ENCODE peak calls at places on chromosomes 11 and 22, in four cellular contexts. K is heart right ventricle, J is GM06990, P is GM23338. F is an unnamed sample.

GRCh38 chr11:76721755-76722677 is 51.5 kb upstream of the LRRC32 start:
- DNase-seq in K (peak), J (peak), P (peak), F (peak)

GRCh38 chr11:126034880-126035279 is 27.8 kb downstream of the CDON start:
- DNase-seq in K (no peak), J (no peak), P (no peak), F (no peak)

GRCh38 chr11:75143420-75143731 is 7.5 kb upstream of the SLCO2B1 start:
- DNase-seq in K (no peak), J (no peak), P (no peak), F (no peak)

GRCh38 chr22:26550498-26551033 is 38.3 kb upstream of the TFIP11 start:
- DNase-seq in K (peak), J (no peak), P (peak), F (no peak)

GRCh38 chr11:8329961-8330361 is 66.3 kb upstream of the LMO1 start:
- DNase-seq in K (no peak), J (no peak), P (peak), F (peak)

GRCh38 chr22:39360674-39361413 is 11.1 kb downstream of the SYNGR1 start:
- DNase-seq in K (no peak), J (no peak), P (peak), F (no peak)

GRCh38 chr11:14359573-14360031 is 619 bp upstream of the RRAS2 start:
- DNase-seq in K (no peak), J (no peak), P (no peak), F (no peak)

GRCh38 chr11:3119141-3119821 is 45.8 kb downstream of the OSBPL5 start:
- DNase-seq in K (no peak), J (no peak), P (no peak), F (no peak)

DNA sequence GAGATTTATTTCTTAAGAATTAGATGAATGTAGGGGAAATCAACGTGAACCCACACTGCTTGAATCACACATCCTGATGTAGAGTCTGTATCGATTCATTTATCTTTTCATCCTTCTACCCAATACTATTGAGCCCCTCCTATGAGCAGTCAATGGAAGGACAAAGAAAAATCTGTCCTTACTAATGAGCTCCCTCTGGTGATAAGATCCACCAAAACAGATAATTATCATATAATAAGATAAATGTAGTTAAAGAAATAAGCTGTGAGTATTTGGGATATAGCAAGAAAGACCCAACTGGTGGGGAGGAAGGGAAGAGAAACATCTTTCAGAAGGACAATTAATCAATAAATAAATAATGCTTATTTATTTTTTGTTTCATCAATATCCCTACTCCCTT is 385.1 kb upstream of the CCDC90B start:
- DNase-seq in K (no peak), J (no peak), P (no peak), F (no peak)
- TF ChIP-seq CTCF in K (no peak), J (no peak), P (peak), F (no peak)

GRCh38 chr11:10750838-10751580 is at the start of gene CTR9:
- DNase-seq in K (peak), J (peak), P (peak), F (peak)
- TF ChIP-seq CTCF in K (no peak), J (peak), P (no peak), F (no peak)

GRCh38 chr22:36809351-36809750 is 7.5 kb downstream of the PVALB start:
- DNase-seq in K (no peak), J (no peak), P (no peak), F (no peak)

GRCh38 chr22:36811094-36811797 is 5.6 kb downstream of the PVALB start:
- DNase-seq in K (no peak), J (no peak), P (no peak), F (no peak)

GRCh38 chr22:36806824-36807223 is 10.0 kb downstream of the PVALB start:
- DNase-seq in K (no peak), J (no peak), P (no peak), F (no peak)

GRCh38 chr22:36807627-36808026 is 9.2 kb downstream of the PVALB start:
- DNase-seq in K (no peak), J (no peak), P (peak), F (no peak)

DNA sequence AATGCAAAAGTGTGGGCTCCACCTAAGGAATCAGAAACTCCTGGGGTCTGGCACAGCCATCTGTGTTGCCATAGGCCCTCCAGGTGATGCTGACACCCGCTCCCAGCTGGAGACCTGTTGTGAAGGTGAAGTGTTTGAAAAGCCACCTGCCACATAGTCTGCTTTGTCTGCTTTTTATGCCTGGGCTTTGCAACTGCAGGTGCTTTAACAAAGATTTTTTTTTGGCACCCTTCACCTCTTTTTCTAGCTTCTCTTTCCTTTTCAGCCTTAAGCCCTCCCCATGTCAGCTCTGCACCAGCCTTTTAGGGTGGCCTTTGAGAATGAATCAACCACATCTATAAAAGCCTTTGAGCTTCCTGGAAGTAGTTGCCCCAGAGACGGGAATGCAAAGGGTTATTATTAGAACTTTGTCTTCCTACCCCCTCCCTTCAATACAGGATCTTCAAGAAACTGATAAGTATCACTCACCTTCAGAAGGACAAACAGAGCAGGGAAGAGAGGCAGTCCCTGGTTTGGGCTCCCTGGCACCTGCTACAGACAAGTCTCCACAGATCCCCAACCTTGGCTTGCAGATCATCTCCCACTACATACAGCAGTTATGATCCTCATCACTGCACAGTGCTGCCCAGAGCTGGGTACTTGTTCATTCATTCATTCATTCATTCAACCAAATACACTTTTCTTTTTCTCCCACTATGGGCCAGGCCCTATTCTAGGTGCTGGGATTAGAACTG is 8.1 kb downstream of the PVALB start:
- DNase-seq in K (no peak), J (no peak), P (no peak), F (no peak)
- TF ChIP-seq CTCF in K (no peak), J (no peak), P (no peak), F (no peak)

DNA sequence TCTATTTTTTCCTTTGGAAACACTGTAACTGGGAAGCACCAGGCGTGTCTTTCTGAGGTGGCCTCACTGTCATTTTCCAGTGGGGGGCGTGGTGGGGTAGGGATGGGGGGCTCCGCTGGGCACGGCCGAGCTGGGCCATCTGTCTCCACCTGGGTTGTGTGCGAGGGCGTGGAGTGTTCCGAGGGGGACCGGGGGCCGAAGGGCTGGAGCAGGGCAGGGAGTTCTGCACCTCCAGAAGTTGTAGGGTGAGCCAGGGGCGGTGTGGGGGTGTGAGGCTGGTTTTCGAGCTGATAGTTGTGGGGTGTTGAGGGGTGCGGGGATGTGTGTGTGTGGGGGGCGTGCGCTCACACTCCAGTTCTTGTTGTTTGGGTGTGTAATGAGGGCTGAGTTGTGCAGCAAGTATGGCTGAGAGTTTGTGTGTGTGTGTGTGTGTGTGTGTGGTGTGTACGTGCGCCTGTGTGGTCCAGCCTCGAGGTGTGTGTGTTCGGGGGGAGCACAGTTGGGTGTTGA is 10.8 kb downstream of the YPEL4 start:
- DNase-seq in K (no peak), J (no peak), P (no peak), F (peak)
- TF ChIP-seq CTCF in K (no peak), J (no peak), P (peak), F (no peak)

GRCh38 chr11:45872513-45873356 is 12.7 kb upstream of the MAPK8IP1 start:
- DNase-seq in K (no peak), J (no peak), P (peak), F (peak)
- TF ChIP-seq CTCF in K (peak), J (peak), P (peak), F (peak)

DNA sequence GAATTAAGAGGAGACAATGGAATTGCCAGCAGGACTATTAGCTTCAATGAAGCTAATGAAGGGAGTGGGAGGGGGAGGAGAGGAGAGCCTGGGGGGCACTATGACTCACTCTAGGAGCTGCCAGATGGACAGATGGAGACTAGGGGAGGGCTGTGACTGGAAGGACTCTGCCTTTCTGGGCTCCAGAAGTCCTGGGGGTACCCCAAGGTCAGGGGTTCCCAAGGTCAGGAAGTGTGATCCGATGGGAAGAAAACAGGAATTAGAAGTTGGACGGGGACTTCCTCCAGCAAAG is 102.9 kb upstream of the DRD2 start:
- DNase-seq in K (no peak), J (no peak), P (no peak), F (no peak)
- TF ChIP-seq CTCF in K (no peak), J (no peak), P (no peak), F (no peak)

DNA sequence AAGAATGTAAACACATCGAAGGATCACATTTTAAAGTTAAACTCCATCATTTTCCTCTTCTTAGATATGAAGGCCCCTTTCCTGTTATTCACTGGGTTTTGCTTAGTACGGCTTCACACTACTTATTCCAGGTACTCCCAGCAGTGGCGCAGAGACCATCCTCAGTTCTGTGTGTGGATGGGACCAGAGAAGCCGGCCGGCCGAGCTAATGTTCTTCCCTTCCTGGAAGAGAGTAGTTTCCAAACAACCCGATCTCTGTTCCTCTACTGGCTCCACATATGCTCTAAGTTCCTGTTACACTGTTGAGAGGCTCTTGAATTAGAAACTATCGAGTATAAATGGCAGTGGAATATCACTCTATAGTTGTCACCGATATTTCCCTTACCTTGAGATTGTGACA is 684 bp upstream of the NFRKB start:
- DNase-seq in K (no peak), J (no peak), P (peak), F (no peak)
- TF ChIP-seq CTCF in K (no peak), J (no peak), P (no peak), F (no peak)

GRCh38 chr11:72239296-72239848 is 4.6 kb downstream of the PHOX2A start:
- DNase-seq in K (peak), J (peak), P (peak), F (peak)

GRCh38 chr11:72237112-72237931 is 6.7 kb downstream of the PHOX2A start:
- DNase-seq in K (peak), J (no peak), P (no peak), F (no peak)

GRCh38 chr11:72239849-72240460 is 4.0 kb downstream of the PHOX2A start:
- DNase-seq in K (peak), J (no peak), P (peak), F (peak)

GRCh38 chr11:72238040-72238450 is 5.9 kb downstream of the PHOX2A start:
- DNase-seq in K (peak), J (no peak), P (peak), F (peak)

GRCh38 chr11:72238492-72239295 is 5.3 kb downstream of the PHOX2A start:
- DNase-seq in K (peak), J (no peak), P (peak), F (no peak)
- TF ChIP-seq CTCF in K (no peak), J (no peak), P (no peak), F (peak)

GRCh38 chr11:102829671-102830070 is 13.7 kb downstream of the MMP3 start:
- DNase-seq in K (no peak), J (no peak), P (peak), F (no peak)

GRCh38 chr11:102832612-102833011 is 10.8 kb downstream of the MMP3 start:
- DNase-seq in K (no peak), J (no peak), P (no peak), F (no peak)

GRCh38 chr11:102830328-102830727 is 13.1 kb downstream of the MMP3 start:
- DNase-seq in K (no peak), J (no peak), P (no peak), F (no peak)

GRCh38 chr11:102831709-102832492 is 11.5 kb downstream of the MMP3 start:
- DNase-seq in K (no peak), J (no peak), P (peak), F (no peak)

DNA sequence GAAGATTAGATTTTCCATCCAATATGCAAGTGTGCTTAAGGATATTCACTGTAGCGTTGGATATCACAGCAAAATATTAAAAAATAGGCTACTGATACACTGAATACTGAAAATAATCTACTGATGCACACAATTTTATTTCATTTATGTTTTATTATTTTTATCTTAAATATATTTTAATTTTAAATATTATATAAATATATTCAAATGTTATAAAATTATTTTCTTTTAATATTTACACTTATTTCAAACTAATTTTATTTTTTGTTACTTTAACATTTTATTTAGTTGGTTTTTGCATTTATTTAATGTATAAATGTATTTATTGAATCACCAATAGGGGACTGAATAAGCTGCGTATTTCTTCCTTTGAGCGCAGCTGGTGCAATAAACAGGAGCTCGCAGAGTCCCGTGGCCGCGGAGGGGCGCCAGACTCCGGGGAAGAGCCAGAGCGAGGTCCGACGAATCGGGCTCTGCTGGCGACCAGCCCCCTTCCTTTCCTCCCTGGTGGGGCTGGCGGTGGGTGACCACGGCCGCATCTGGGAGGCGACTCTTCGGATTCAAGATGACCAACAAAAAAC is 12.2 kb downstream of the MMP3 start:
- DNase-seq in K (no peak), J (peak), P (peak), F (peak)
- TF ChIP-seq CTCF in K (no peak), J (peak), P (peak), F (no peak)